ENCODE peak calls at places on chromosomes 6 and 20, in eight cellular contexts. One of them, this sample, is unnamed.

GRCh38 chr6:166333172-166333995 is 9.0 kb downstream of the SFT2D1 start:
- DNase-seq in CD8-positive, alpha-beta T cell: no peak
- DNase-seq in activated T-cell treated with anti-CD3 and anti-CD28 coated beads for 4 hours: no peak
- DNase-seq in occipital lobe: no peak
- DNase-seq in body of pancreas: no peak
- DNase-seq in Right ventricle myocardium superior: no peak
- DNase-seq in mesothelial cell of epicardium: no peak
- DNase-seq in T-helper 9 cell: peak; percentile 4
- DNase-seq in this sample: no peak

GRCh38 chr6:137874204-137875001 is 7.3 kb downstream of the TNFAIP3 start:
- DNase-seq in CD8-positive, alpha-beta T cell: no peak
- DNase-seq in activated T-cell treated with anti-CD3 and anti-CD28 coated beads for 4 hours: no peak
- DNase-seq in occipital lobe: no peak
- DNase-seq in body of pancreas: no peak
- DNase-seq in Right ventricle myocardium superior: no peak
- DNase-seq in mesothelial cell of epicardium: no peak
- DNase-seq in T-helper 9 cell: no peak
- DNase-seq in this sample: no peak

GRCh38 chr20:6780414-6780813 is 12.9 kb downstream of the BMP2 start:
- DNase-seq in CD8-positive, alpha-beta T cell: no peak
- DNase-seq in activated T-cell treated with anti-CD3 and anti-CD28 coated beads for 4 hours: no peak
- DNase-seq in occipital lobe: no peak
- DNase-seq in body of pancreas: peak; percentile 9
- DNase-seq in Right ventricle myocardium superior: no peak
- DNase-seq in mesothelial cell of epicardium: no peak
- DNase-seq in T-helper 9 cell: no peak
- DNase-seq in this sample: no peak

GRCh38 chr6:86871681-86872080 is 65.6 kb upstream of the HTR1E start:
- DNase-seq in CD8-positive, alpha-beta T cell: no peak
- DNase-seq in activated T-cell treated with anti-CD3 and anti-CD28 coated beads for 4 hours: no peak
- DNase-seq in occipital lobe: no peak
- DNase-seq in body of pancreas: no peak
- DNase-seq in Right ventricle myocardium superior: no peak
- DNase-seq in mesothelial cell of epicardium: no peak
- DNase-seq in T-helper 9 cell: no peak
- DNase-seq in this sample: no peak

GRCh38 chr6:106339334-106340029 is 13.9 kb upstream of the ATG5 start:
- DNase-seq in CD8-positive, alpha-beta T cell: peak; percentile 50
- DNase-seq in activated T-cell treated with anti-CD3 and anti-CD28 coated beads for 4 hours: peak; percentile 24
- DNase-seq in occipital lobe: peak; percentile 4
- DNase-seq in body of pancreas: peak; percentile 73
- DNase-seq in Right ventricle myocardium superior: no peak
- DNase-seq in mesothelial cell of epicardium: peak; percentile 49
- DNase-seq in T-helper 9 cell: peak; percentile 15
- DNase-seq in this sample: no peak

GRCh38 chr6:16676978-16677377 is 84.3 kb downstream of the ATXN1 start:
- DNase-seq in CD8-positive, alpha-beta T cell: no peak
- DNase-seq in activated T-cell treated with anti-CD3 and anti-CD28 coated beads for 4 hours: no peak
- DNase-seq in occipital lobe: no peak
- DNase-seq in body of pancreas: peak; percentile 41
- DNase-seq in Right ventricle myocardium superior: no peak
- DNase-seq in mesothelial cell of epicardium: no peak
- DNase-seq in T-helper 9 cell: no peak
- DNase-seq in this sample: no peak

GRCh38 chr6:132931937-132932336 is 117.6 kb downstream of the RPS12 start:
- DNase-seq in CD8-positive, alpha-beta T cell: no peak
- DNase-seq in activated T-cell treated with anti-CD3 and anti-CD28 coated beads for 4 hours: no peak
- DNase-seq in occipital lobe: no peak
- DNase-seq in body of pancreas: peak; percentile 54
- DNase-seq in Right ventricle myocardium superior: no peak
- DNase-seq in mesothelial cell of epicardium: no peak
- DNase-seq in T-helper 9 cell: no peak
- DNase-seq in this sample: no peak

GRCh38 chr6:33746036-33746600 is 587 bp downstream of the IP6K3 start:
- DNase-seq in CD8-positive, alpha-beta T cell: no peak
- DNase-seq in activated T-cell treated with anti-CD3 and anti-CD28 coated beads for 4 hours: no peak
- DNase-seq in occipital lobe: peak; percentile 60
- DNase-seq in body of pancreas: peak; percentile 25
- DNase-seq in Right ventricle myocardium superior: peak; percentile 86
- DNase-seq in mesothelial cell of epicardium: no peak
- DNase-seq in T-helper 9 cell: no peak
- DNase-seq in this sample: no peak

GRCh38 chr6:551405-551804 is 105.5 kb downstream of the HUS1B start:
- DNase-seq in CD8-positive, alpha-beta T cell: no peak
- DNase-seq in activated T-cell treated with anti-CD3 and anti-CD28 coated beads for 4 hours: no peak
- DNase-seq in occipital lobe: no peak
- DNase-seq in body of pancreas: no peak
- DNase-seq in Right ventricle myocardium superior: no peak
- DNase-seq in mesothelial cell of epicardium: no peak
- DNase-seq in T-helper 9 cell: no peak
- DNase-seq in this sample: no peak

This sample was measured in suprapubic skin.